ENCODE peak calls at places on chromosome 11, in four cellular contexts. One of them, this sample, is unnamed.

GRCh38 chr11:112310867-112311266 is 50.2 kb upstream of the PLET1 start:
- DNase-seq in RWPE1: no peak
- DNase-seq in CD4-positive, alpha-beta T cell: no peak
- DNase-seq in upper lobe of left lung: no peak
- DNase-seq in this sample: no peak

GRCh38 chr11:134047586-134047999 is 21.3 kb upstream of the JAM3 start:
- DNase-seq in RWPE1: peak
- DNase-seq in CD4-positive, alpha-beta T cell: no peak
- DNase-seq in upper lobe of left lung: no peak
- DNase-seq in this sample: no peak

GRCh38 chr11:68328374-68329091 is 16.1 kb downstream of the LRP5 start:
- DNase-seq in RWPE1: no peak
- DNase-seq in CD4-positive, alpha-beta T cell: no peak
- DNase-seq in upper lobe of left lung: no peak
- DNase-seq in this sample: no peak

GRCh38 chr11:85086511-85087284 is 540.4 kb downstream of the DLG2 start:
- DNase-seq in RWPE1: no peak
- DNase-seq in CD4-positive, alpha-beta T cell: no peak
- DNase-seq in upper lobe of left lung: no peak
- DNase-seq in this sample: no peak

GRCh38 chr11:45647786-45648185 is 17.6 kb downstream of the CHST1 start:
- DNase-seq in RWPE1: no peak
- DNase-seq in CD4-positive, alpha-beta T cell: no peak
- DNase-seq in upper lobe of left lung: no peak
- DNase-seq in this sample: no peak

GRCh38 chr11:100918551-100919500 is 210.8 kb downstream of the PGR start:
- DNase-seq in RWPE1: no peak
- DNase-seq in CD4-positive, alpha-beta T cell: no peak
- DNase-seq in upper lobe of left lung: peak
- DNase-seq in this sample: no peak

GRCh38 chr11:113546757-113547507 is 71.7 kb upstream of the DRD2 start:
- DNase-seq in RWPE1: peak
- DNase-seq in CD4-positive, alpha-beta T cell: no peak
- DNase-seq in upper lobe of left lung: no peak
- DNase-seq in this sample: no peak

GRCh38 chr11:121389651-121390050 is 62.5 kb upstream of the SORL1 start:
- DNase-seq in RWPE1: no peak
- DNase-seq in CD4-positive, alpha-beta T cell: no peak
- DNase-seq in upper lobe of left lung: no peak
- DNase-seq in this sample: no peak

GRCh38 chr11:102849319-102849718 is 5.9 kb upstream of the MMP3 start:
- DNase-seq in RWPE1: peak
- DNase-seq in CD4-positive, alpha-beta T cell: no peak
- DNase-seq in upper lobe of left lung: no peak
- DNase-seq in this sample: peak

GRCh38 chr11:60971520-60971919 is at the start of gene CD6:
- DNase-seq in RWPE1: no peak
- DNase-seq in CD4-positive, alpha-beta T cell: peak
- DNase-seq in upper lobe of left lung: no peak
- DNase-seq in this sample: no peak

GRCh38 chr11:11569936-11570491 is 51.8 kb downstream of the GALNT18 start:
- DNase-seq in RWPE1: peak
- DNase-seq in CD4-positive, alpha-beta T cell: no peak
- DNase-seq in upper lobe of left lung: peak
- DNase-seq in this sample: no peak

GRCh38 chr11:66002648-66003225 is 434 bp downstream of the BANF1 start:
- DNase-seq in RWPE1: peak
- DNase-seq in CD4-positive, alpha-beta T cell: no peak
- DNase-seq in upper lobe of left lung: peak
- DNase-seq in this sample: peak

GRCh38 chr11:128628686-128629085 is 41.3 kb upstream of the ETS1 start:
- DNase-seq in RWPE1: no peak
- DNase-seq in CD4-positive, alpha-beta T cell: no peak
- DNase-seq in upper lobe of left lung: no peak
- DNase-seq in this sample: no peak